ENCODE peak calls at places on chromosomes 4 and X, in six cellular contexts. N, E, K, I, S and H are unnamed samples.

GRCh38 chr4:148253748-148254147 is 188.5 kb downstream of the NR3C2 start:
- DNase-seq in K (no peak), S (no peak), E (peak; percentile 27), N (no peak), I (no peak), H (no peak)

GRCh38 chr4:107862658-107863057 is 37.9 kb downstream of the SGMS2 start:
- DNase-seq in I (peak; percentile 30), E (peak; percentile 71), S (no peak), N (peak; percentile 56), K (no peak), H (peak; percentile 93)

GRCh38 chrX:136065044-136065671 is 79.9 kb downstream of the SLC9A6 start:
- DNase-seq in K (no peak), I (no peak), S (no peak), E (no peak), N (peak; percentile 68), H (no peak)

GRCh38 chr4:7708981-7709380 is 230.7 kb downstream of the AFAP1 start:
- DNase-seq in S (no peak), N (no peak), E (no peak), K (no peak), I (no peak), H (no peak)

GRCh38 chrX:131826572-131826971 is 196.5 kb upstream of the STK26 start:
- DNase-seq in S (no peak), K (no peak), I (no peak), E (no peak), N (no peak), H (no peak)

GRCh38 chr4:98919996-98920395 is 8.9 kb downstream of the EIF4E start:
- DNase-seq in E (no peak), I (no peak), N (peak; percentile 55), S (no peak), K (no peak), H (no peak)

GRCh38 chrX:150362599-150363481 is at the start of gene MAMLD1:
- DNase-seq in I (peak; percentile 60), N (peak; percentile 83), E (peak; percentile 61), K (peak; percentile 82), S (no peak), H (no peak)

GRCh38 chrX:70030242-70030823 is 19.4 kb downstream of the AWAT2 start:
- DNase-seq in I (peak; percentile 66), K (no peak), E (peak; percentile 62), S (no peak), N (peak; percentile 53), H (peak; percentile 75)

GRCh38 chr4:25863906-25864418 is 1.2 kb upstream of the SEL1L3 start:
- DNase-seq in E (no peak), S (no peak), I (no peak), N (no peak), K (no peak), H (no peak)

GRCh38 chrX:120251471-120252011 is 929 bp downstream of the ZBTB33 start:
- DNase-seq in I (peak; percentile 68), E (peak; percentile 33), S (no peak), N (peak; percentile 24), K (peak; percentile 51), H (peak; percentile 40)

GRCh38 chrX:104253567-104254441 is 929 bp downstream of the ESX1 start:
- DNase-seq in K (no peak), N (no peak), S (no peak), E (no peak), I (no peak), H (no peak)

GRCh38 chrX:40922307-40922706 is 162.9 kb upstream of the USP9X start:
- DNase-seq in I (peak; percentile 9), K (no peak), S (no peak), N (peak; percentile 57), E (peak; percentile 61), H (peak; percentile 68)

GRCh38 chrX:65587616-65588526 is 53.3 kb upstream of the LAS1L start:
- DNase-seq in S (no peak), E (peak; percentile 58), I (peak; percentile 83), K (peak; percentile 80), N (peak; percentile 63), H (peak; percentile 74)

GRCh38 chr4:21884615-21885014 is 64.0 kb downstream of the KCNIP4 start:
- DNase-seq in I (no peak), N (no peak), K (no peak), E (no peak), S (no peak), H (no peak)

GRCh38 chrX:124413244-124413643 is 66.9 kb downstream of the SH2D1A start:
- DNase-seq in N (no peak), S (no peak), E (no peak), I (no peak), K (no peak), H (no peak)

GRCh38 chr4:133147922-133148689 is 988 bp upstream of the PCDH10 start:
- DNase-seq in K (peak; percentile 64), E (peak; percentile 60), I (peak; percentile 54), N (peak; percentile 51), S (no peak), H (no peak)

GRCh38 chrX:42491145-42491907 is 286.6 kb downstream of the PPP1R2C start:
- DNase-seq in S (no peak), E (no peak), I (no peak), N (no peak), K (no peak), H (no peak)

GRCh38 chr4:112647785-112648184 is 10.8 kb downstream of the LARP7 start:
- DNase-seq in S (no peak), K (no peak), N (no peak), E (no peak), I (no peak), H (no peak)

GRCh38 chrX:134388161-134389109 is 71.5 kb upstream of the HPRT1 start:
- DNase-seq in N (no peak), S (no peak), I (peak; percentile 81), K (no peak), E (no peak), H (no peak)

GRCh38 chr4:114729339-114729738 is 130.7 kb downstream of the UGT8 start:
- DNase-seq in E (no peak), I (no peak), K (no peak), S (no peak), N (no peak), H (no peak)

GRCh38 chr4:128424524-128425195 is 137.0 kb upstream of the PGRMC2 start:
- DNase-seq in E (no peak), K (no peak), I (peak; percentile 42), S (no peak), N (peak; percentile 10), H (no peak)

GRCh38 chr4:69831646-69832325 is 28.2 kb downstream of the SULT1E1 start:
- DNase-seq in E (peak; percentile 28), N (no peak), I (peak; percentile 95), S (no peak), K (no peak), H (peak; percentile 7)

GRCh38 chr4:169366821-169367220 is 96.1 kb upstream of the SH3RF1 start:
- DNase-seq in K (no peak), E (no peak), I (peak; percentile 19), N (no peak), S (no peak), H (no peak)

GRCh38 chr4:8267077-8267476 is 2.5 kb upstream of the HTRA3 start:
- DNase-seq in N (peak; percentile 21), I (peak; percentile 66), E (peak; percentile 81), K (peak; percentile 88), S (peak; percentile 45), H (peak; percentile 75)

GRCh38 chr4:159298502-159298901 is 195.6 kb downstream of the RAPGEF2 start:
- DNase-seq in N (peak; percentile 65), E (no peak), I (no peak), S (no peak), K (no peak), H (no peak)

GRCh38 chrX:288561-288991 is 7.4 kb downstream of the PLCXD1 start:
- DNase-seq in E (no peak), S (peak; percentile 7), I (no peak), N (no peak), K (peak; percentile 51), H (no peak)

GRCh38 chr4:123397276-123398150 is 918 bp downstream of the SPRY1 start:
- DNase-seq in N (peak; percentile 62), S (no peak), K (peak; percentile 86), E (peak; percentile 64), I (peak; percentile 82), H (peak; percentile 80)

GRCh38 chr4:81428002-81428401 is 43.7 kb downstream of the RASGEF1B start:
- DNase-seq in I (no peak), N (no peak), K (no peak), E (no peak), S (no peak), H (no peak)

GRCh38 chrX:15674899-15675489 is 10.4 kb upstream of the CLTRN start:
- DNase-seq in S (peak; percentile 52), K (peak; percentile 90), I (peak; percentile 94), E (peak; percentile 89), N (peak; percentile 86), H (peak; percentile 88)